ENCODE peak calls at places on chromosomes 16 and 17, in six cellular contexts. One of them, this sample, is unnamed.

GRCh38 chr16:19851476-19851875 is 33.2 kb downstream of the GPRC5B start:
- DNase-seq in stimulated activated CD8-positive, alpha-beta memory T cell treated with anti-CD3 and anti-CD28 coated beads, Interleukin-4, amount 100 ng/mL, for 1 hour: no peak
- DNase-seq in ELR: no peak
- DNase-seq in activated T-helper 1 cell treated with anti-CD3 and anti-CD28 coated beads, Interleukin-2, amount 50 U/mL, for 16 hours: no peak
- DNase-seq in stimulated activated CD4-positive, alpha-beta T cell treated with anti-CD3 and anti-CD28 coated beads, TNF-alpha, amount 100 ng/mL, for 24 hours: no peak
- DNase-seq in activated gamma-delta T cell treated with anti-CD3 and anti-CD28 coated beads, Interleukin-2, amount 50 U/mL, for 16 hours: no peak
- DNase-seq in this sample: peak

GRCh38 chr16:66918803-66919568 is at the start of gene CDH16:
- DNase-seq in stimulated activated CD8-positive, alpha-beta memory T cell treated with anti-CD3 and anti-CD28 coated beads, Interleukin-4, amount 100 ng/mL, for 1 hour: no peak
- DNase-seq in activated T-helper 1 cell treated with anti-CD3 and anti-CD28 coated beads, Interleukin-2, amount 50 U/mL, for 16 hours: no peak
- DNase-seq in ELR: no peak
- DNase-seq in stimulated activated CD4-positive, alpha-beta T cell treated with anti-CD3 and anti-CD28 coated beads, TNF-alpha, amount 100 ng/mL, for 24 hours: no peak
- DNase-seq in activated gamma-delta T cell treated with anti-CD3 and anti-CD28 coated beads, Interleukin-2, amount 50 U/mL, for 16 hours: no peak
- DNase-seq in this sample: no peak

GRCh38 chr16:57480127-57480753 is 6.1 kb downstream of the DOK4 start:
- DNase-seq in stimulated activated CD4-positive, alpha-beta T cell treated with anti-CD3 and anti-CD28 coated beads, TNF-alpha, amount 100 ng/mL, for 24 hours: no peak
- DNase-seq in ELR: peak
- DNase-seq in stimulated activated CD8-positive, alpha-beta memory T cell treated with anti-CD3 and anti-CD28 coated beads, Interleukin-4, amount 100 ng/mL, for 1 hour: no peak
- DNase-seq in activated T-helper 1 cell treated with anti-CD3 and anti-CD28 coated beads, Interleukin-2, amount 50 U/mL, for 16 hours: no peak
- DNase-seq in activated gamma-delta T cell treated with anti-CD3 and anti-CD28 coated beads, Interleukin-2, amount 50 U/mL, for 16 hours: no peak
- DNase-seq in this sample: peak

GRCh38 chr16:2328428-2328827 is 12.1 kb downstream of the ABCA3 start:
- DNase-seq in stimulated activated CD8-positive, alpha-beta memory T cell treated with anti-CD3 and anti-CD28 coated beads, Interleukin-4, amount 100 ng/mL, for 1 hour: no peak
- DNase-seq in stimulated activated CD4-positive, alpha-beta T cell treated with anti-CD3 and anti-CD28 coated beads, TNF-alpha, amount 100 ng/mL, for 24 hours: no peak
- DNase-seq in activated gamma-delta T cell treated with anti-CD3 and anti-CD28 coated beads, Interleukin-2, amount 50 U/mL, for 16 hours: no peak
- DNase-seq in activated T-helper 1 cell treated with anti-CD3 and anti-CD28 coated beads, Interleukin-2, amount 50 U/mL, for 16 hours: no peak
- DNase-seq in ELR: no peak
- DNase-seq in this sample: no peak

GRCh38 chr17:79946352-79947231 is 89.1 kb downstream of the TBC1D16 start:
- DNase-seq in activated T-helper 1 cell treated with anti-CD3 and anti-CD28 coated beads, Interleukin-2, amount 50 U/mL, for 16 hours: no peak
- DNase-seq in ELR: no peak
- DNase-seq in stimulated activated CD8-positive, alpha-beta memory T cell treated with anti-CD3 and anti-CD28 coated beads, Interleukin-4, amount 100 ng/mL, for 1 hour: no peak
- DNase-seq in stimulated activated CD4-positive, alpha-beta T cell treated with anti-CD3 and anti-CD28 coated beads, TNF-alpha, amount 100 ng/mL, for 24 hours: no peak
- DNase-seq in activated gamma-delta T cell treated with anti-CD3 and anti-CD28 coated beads, Interleukin-2, amount 50 U/mL, for 16 hours: no peak
- DNase-seq in this sample: peak

GRCh38 chr17:56934280-56934679 is 20.4 kb upstream of the TRIM25 start:
- DNase-seq in stimulated activated CD4-positive, alpha-beta T cell treated with anti-CD3 and anti-CD28 coated beads, TNF-alpha, amount 100 ng/mL, for 24 hours: no peak
- DNase-seq in activated gamma-delta T cell treated with anti-CD3 and anti-CD28 coated beads, Interleukin-2, amount 50 U/mL, for 16 hours: no peak
- DNase-seq in stimulated activated CD8-positive, alpha-beta memory T cell treated with anti-CD3 and anti-CD28 coated beads, Interleukin-4, amount 100 ng/mL, for 1 hour: no peak
- DNase-seq in ELR: peak
- DNase-seq in activated T-helper 1 cell treated with anti-CD3 and anti-CD28 coated beads, Interleukin-2, amount 50 U/mL, for 16 hours: no peak
- DNase-seq in this sample: no peak

GRCh38 chr17:1179112-1179634 is 608 bp downstream of the ABR start:
- DNase-seq in ELR: no peak
- DNase-seq in activated T-helper 1 cell treated with anti-CD3 and anti-CD28 coated beads, Interleukin-2, amount 50 U/mL, for 16 hours: no peak
- DNase-seq in activated gamma-delta T cell treated with anti-CD3 and anti-CD28 coated beads, Interleukin-2, amount 50 U/mL, for 16 hours: no peak
- DNase-seq in stimulated activated CD4-positive, alpha-beta T cell treated with anti-CD3 and anti-CD28 coated beads, TNF-alpha, amount 100 ng/mL, for 24 hours: no peak
- DNase-seq in stimulated activated CD8-positive, alpha-beta memory T cell treated with anti-CD3 and anti-CD28 coated beads, Interleukin-4, amount 100 ng/mL, for 1 hour: no peak
- DNase-seq in this sample: no peak

GRCh38 chr17:47813077-47813476 is 8.5 kb downstream of the OSBPL7 start:
- DNase-seq in activated gamma-delta T cell treated with anti-CD3 and anti-CD28 coated beads, Interleukin-2, amount 50 U/mL, for 16 hours: no peak
- DNase-seq in ELR: no peak
- DNase-seq in activated T-helper 1 cell treated with anti-CD3 and anti-CD28 coated beads, Interleukin-2, amount 50 U/mL, for 16 hours: no peak
- DNase-seq in stimulated activated CD8-positive, alpha-beta memory T cell treated with anti-CD3 and anti-CD28 coated beads, Interleukin-4, amount 100 ng/mL, for 1 hour: no peak
- DNase-seq in stimulated activated CD4-positive, alpha-beta T cell treated with anti-CD3 and anti-CD28 coated beads, TNF-alpha, amount 100 ng/mL, for 24 hours: no peak
- DNase-seq in this sample: peak

GRCh38 chr16:69762843-69763556 is 868 bp downstream of the WWP2 start:
- DNase-seq in stimulated activated CD4-positive, alpha-beta T cell treated with anti-CD3 and anti-CD28 coated beads, TNF-alpha, amount 100 ng/mL, for 24 hours: no peak
- DNase-seq in stimulated activated CD8-positive, alpha-beta memory T cell treated with anti-CD3 and anti-CD28 coated beads, Interleukin-4, amount 100 ng/mL, for 1 hour: no peak
- DNase-seq in activated gamma-delta T cell treated with anti-CD3 and anti-CD28 coated beads, Interleukin-2, amount 50 U/mL, for 16 hours: no peak
- DNase-seq in ELR: peak
- DNase-seq in activated T-helper 1 cell treated with anti-CD3 and anti-CD28 coated beads, Interleukin-2, amount 50 U/mL, for 16 hours: no peak
- DNase-seq in this sample: no peak

This sample was measured in islet precursor cell.